ENCODE peak calls at places on chromosomes 1 and 21, in seven cellular contexts. H is ecto neural progenitor cell; D is stimulated activated CD8-positive, alpha-beta memory T cell treated with anti-CD3 and anti-CD28 coated beads, Interleukin-12 subunit alpha, Interleukin-12 subunit beta, amount 100 ng/mL, for 1 hour; W is neural crest cell; S is GOT3; B is IMR-90; V is psoas muscle. F is an unnamed sample.

GRCh38 chr1:151825811-151826660 is 5.6 kb downstream of the RORC start:
- DNase-seq in H (no peak), D (no peak), W (no peak), S (no peak), B (no peak), V (no peak), F (no peak)

GRCh38 chr21:40128891-40129290 is 261.7 kb downstream of the PCP4 start:
- DNase-seq in H (no peak), D (no peak), W (no peak), S (no peak), B (no peak), V (no peak), F (no peak)

GRCh38 chr1:243434594-243434993 is 178.8 kb downstream of the SDCCAG8 start:
- DNase-seq in H (no peak), D (no peak), W (no peak), S (no peak), B (peak), V (no peak), F (no peak)

GRCh38 chr1:209616366-209617046 is 33.0 kb downstream of the CAMK1G start:
- DNase-seq in H (no peak), D (no peak), W (no peak), S (no peak), B (no peak), V (peak), F (no peak)

GRCh38 chr1:68916227-68916853 is 419.5 kb upstream of the DEPDC1 start:
- DNase-seq in H (no peak), D (no peak), W (no peak), S (no peak), B (peak), V (no peak), F (peak)

GRCh38 chr1:157419845-157420542 is 132.3 kb downstream of the FCRL5 start:
- DNase-seq in H (peak), D (no peak), W (no peak), S (no peak), B (no peak), V (no peak), F (no peak)

GRCh38 chr1:228145050-228145343 is 4.7 kb upstream of the GJC2 start:
- DNase-seq in H (no peak), D (no peak), W (no peak), S (no peak), B (no peak), V (no peak), F (no peak)

GRCh38 chr1:214337536-214337935 is 56.6 kb downstream of the SMYD2 start:
- DNase-seq in H (no peak), D (no peak), W (no peak), S (no peak), B (peak), V (no peak), F (no peak)

GRCh38 chr1:161351482-161351881 is 16.2 kb downstream of the CFAP126 start:
- DNase-seq in H (no peak), D (no peak), W (no peak), S (no peak), B (peak), V (no peak), F (no peak)

GRCh38 chr1:227707807-227708206 is 27.3 kb downstream of the JMJD4 start:
- DNase-seq in H (no peak), D (no peak), W (no peak), S (no peak), B (no peak), V (no peak), F (no peak)

GRCh38 chr1:5994713-5995621 is 2.7 kb upstream of the NPHP4 start:
- DNase-seq in H (no peak), D (peak), W (no peak), S (no peak), B (no peak), V (peak), F (no peak)

GRCh38 chr1:230575886-230576477 is 66.3 kb upstream of the COG2 start:
- DNase-seq in H (no peak), D (no peak), W (no peak), S (no peak), B (no peak), V (no peak), F (no peak)

F was measured in Caki2.